ENCODE peak calls at places on chromosome 9, in ten cellular contexts. One of them, this sample, is unnamed.

GRCh38 chr9:16625831-16626230 is 244.6 kb downstream of the BNC2 start:
- DNase-seq in CD8-positive, alpha-beta T cell: no peak
- DNase-seq in SK-N-SH: no peak
- DNase-seq in heart right ventricle: no peak
- DNase-seq in body of pancreas: no peak
- DNase-seq in tibial artery: no peak
- DNase-seq in left ventricle myocardium inferior: no peak
- DNase-seq in endothelial cell of umbilical vein: peak; percentile 65
- DNase-seq in right atrium auricular region: no peak
- DNase-seq in gastrocnemius medialis: no peak
- DNase-seq in this sample: no peak

GRCh38 chr9:82124090-82124489 is 135.5 kb downstream of the SPATA31D1 start:
- DNase-seq in CD8-positive, alpha-beta T cell: no peak
- DNase-seq in SK-N-SH: no peak
- DNase-seq in heart right ventricle: no peak
- DNase-seq in body of pancreas: no peak
- DNase-seq in tibial artery: no peak
- DNase-seq in left ventricle myocardium inferior: no peak
- DNase-seq in endothelial cell of umbilical vein: no peak
- DNase-seq in right atrium auricular region: no peak
- DNase-seq in gastrocnemius medialis: no peak
- DNase-seq in this sample: no peak

GRCh38 chr9:26131891-26132290 is 453.6 kb upstream of the TUSC1 start:
- DNase-seq in CD8-positive, alpha-beta T cell: no peak
- DNase-seq in SK-N-SH: no peak
- DNase-seq in heart right ventricle: no peak
- DNase-seq in body of pancreas: peak; percentile 3
- DNase-seq in tibial artery: no peak
- DNase-seq in left ventricle myocardium inferior: no peak
- DNase-seq in endothelial cell of umbilical vein: peak; percentile 78
- DNase-seq in right atrium auricular region: no peak
- DNase-seq in gastrocnemius medialis: no peak
- DNase-seq in this sample: no peak

GRCh38 chr9:120482424-120483186 is 97.4 kb downstream of the CDK5RAP2 start:
- DNase-seq in CD8-positive, alpha-beta T cell: no peak
- DNase-seq in SK-N-SH: no peak
- DNase-seq in heart right ventricle: peak; percentile 47
- DNase-seq in body of pancreas: no peak
- DNase-seq in tibial artery: no peak
- DNase-seq in left ventricle myocardium inferior: peak; percentile 36
- DNase-seq in endothelial cell of umbilical vein: no peak
- DNase-seq in right atrium auricular region: no peak
- DNase-seq in gastrocnemius medialis: peak; percentile 45
- DNase-seq in this sample: no peak

GRCh38 chr9:70491798-70492736 is 77.6 kb upstream of the KLF9 start:
- DNase-seq in CD8-positive, alpha-beta T cell: no peak
- DNase-seq in SK-N-SH: no peak
- DNase-seq in heart right ventricle: no peak
- DNase-seq in body of pancreas: no peak
- DNase-seq in tibial artery: no peak
- DNase-seq in left ventricle myocardium inferior: no peak
- DNase-seq in endothelial cell of umbilical vein: no peak
- DNase-seq in right atrium auricular region: no peak
- DNase-seq in gastrocnemius medialis: no peak
- DNase-seq in this sample: peak; percentile 68

GRCh38 chr9:113669523-113670115 is 206.1 kb downstream of the RGS3 start:
- DNase-seq in CD8-positive, alpha-beta T cell: no peak
- DNase-seq in SK-N-SH: no peak
- DNase-seq in heart right ventricle: no peak
- DNase-seq in body of pancreas: no peak
- DNase-seq in tibial artery: no peak
- DNase-seq in left ventricle myocardium inferior: no peak
- DNase-seq in endothelial cell of umbilical vein: no peak
- DNase-seq in right atrium auricular region: no peak
- DNase-seq in gastrocnemius medialis: no peak
- DNase-seq in this sample: no peak

GRCh38 chr9:128902351-128903078 is 18.3 kb upstream of the PHYHD1 start:
- DNase-seq in CD8-positive, alpha-beta T cell: peak; percentile 95
- DNase-seq in SK-N-SH: no peak
- DNase-seq in heart right ventricle: peak; percentile 64
- DNase-seq in body of pancreas: no peak
- DNase-seq in tibial artery: peak; percentile 47
- DNase-seq in left ventricle myocardium inferior: peak; percentile 56
- DNase-seq in endothelial cell of umbilical vein: no peak
- DNase-seq in right atrium auricular region: no peak
- DNase-seq in gastrocnemius medialis: no peak
- DNase-seq in this sample: peak; percentile 77

GRCh38 chr9:122179690-122180074 is 20.0 kb downstream of the MORN5 start:
- DNase-seq in CD8-positive, alpha-beta T cell: no peak
- DNase-seq in SK-N-SH: no peak
- DNase-seq in heart right ventricle: no peak
- DNase-seq in body of pancreas: no peak
- DNase-seq in tibial artery: no peak
- DNase-seq in left ventricle myocardium inferior: no peak
- DNase-seq in endothelial cell of umbilical vein: no peak
- DNase-seq in right atrium auricular region: no peak
- DNase-seq in gastrocnemius medialis: no peak
- DNase-seq in this sample: no peak

GRCh38 chr9:86901511-86901910 is 45.8 kb downstream of the GAS1 start:
- DNase-seq in CD8-positive, alpha-beta T cell: no peak
- DNase-seq in SK-N-SH: no peak
- DNase-seq in heart right ventricle: no peak
- DNase-seq in body of pancreas: no peak
- DNase-seq in tibial artery: no peak
- DNase-seq in left ventricle myocardium inferior: no peak
- DNase-seq in endothelial cell of umbilical vein: no peak
- DNase-seq in right atrium auricular region: no peak
- DNase-seq in gastrocnemius medialis: no peak
- DNase-seq in this sample: no peak

GRCh38 chr9:86903461-86904010 is 43.8 kb downstream of the GAS1 start:
- DNase-seq in CD8-positive, alpha-beta T cell: no peak
- DNase-seq in SK-N-SH: no peak
- DNase-seq in heart right ventricle: no peak
- DNase-seq in body of pancreas: no peak
- DNase-seq in tibial artery: no peak
- DNase-seq in left ventricle myocardium inferior: no peak
- DNase-seq in endothelial cell of umbilical vein: no peak
- DNase-seq in right atrium auricular region: no peak
- DNase-seq in gastrocnemius medialis: no peak
- DNase-seq in this sample: no peak

GRCh38 chr9:86908261-86908660 is 39.0 kb downstream of the GAS1 start:
- DNase-seq in CD8-positive, alpha-beta T cell: no peak
- DNase-seq in SK-N-SH: no peak
- DNase-seq in heart right ventricle: no peak
- DNase-seq in body of pancreas: no peak
- DNase-seq in tibial artery: no peak
- DNase-seq in left ventricle myocardium inferior: no peak
- DNase-seq in endothelial cell of umbilical vein: no peak
- DNase-seq in right atrium auricular region: no peak
- DNase-seq in gastrocnemius medialis: no peak
- DNase-seq in this sample: no peak

GRCh38 chr9:86907346-86907745 is 40.0 kb downstream of the GAS1 start:
- DNase-seq in CD8-positive, alpha-beta T cell: no peak
- DNase-seq in SK-N-SH: no peak
- DNase-seq in heart right ventricle: no peak
- DNase-seq in body of pancreas: no peak
- DNase-seq in tibial artery: no peak
- DNase-seq in left ventricle myocardium inferior: no peak
- DNase-seq in endothelial cell of umbilical vein: no peak
- DNase-seq in right atrium auricular region: no peak
- DNase-seq in gastrocnemius medialis: no peak
- DNase-seq in this sample: no peak

DNA sequence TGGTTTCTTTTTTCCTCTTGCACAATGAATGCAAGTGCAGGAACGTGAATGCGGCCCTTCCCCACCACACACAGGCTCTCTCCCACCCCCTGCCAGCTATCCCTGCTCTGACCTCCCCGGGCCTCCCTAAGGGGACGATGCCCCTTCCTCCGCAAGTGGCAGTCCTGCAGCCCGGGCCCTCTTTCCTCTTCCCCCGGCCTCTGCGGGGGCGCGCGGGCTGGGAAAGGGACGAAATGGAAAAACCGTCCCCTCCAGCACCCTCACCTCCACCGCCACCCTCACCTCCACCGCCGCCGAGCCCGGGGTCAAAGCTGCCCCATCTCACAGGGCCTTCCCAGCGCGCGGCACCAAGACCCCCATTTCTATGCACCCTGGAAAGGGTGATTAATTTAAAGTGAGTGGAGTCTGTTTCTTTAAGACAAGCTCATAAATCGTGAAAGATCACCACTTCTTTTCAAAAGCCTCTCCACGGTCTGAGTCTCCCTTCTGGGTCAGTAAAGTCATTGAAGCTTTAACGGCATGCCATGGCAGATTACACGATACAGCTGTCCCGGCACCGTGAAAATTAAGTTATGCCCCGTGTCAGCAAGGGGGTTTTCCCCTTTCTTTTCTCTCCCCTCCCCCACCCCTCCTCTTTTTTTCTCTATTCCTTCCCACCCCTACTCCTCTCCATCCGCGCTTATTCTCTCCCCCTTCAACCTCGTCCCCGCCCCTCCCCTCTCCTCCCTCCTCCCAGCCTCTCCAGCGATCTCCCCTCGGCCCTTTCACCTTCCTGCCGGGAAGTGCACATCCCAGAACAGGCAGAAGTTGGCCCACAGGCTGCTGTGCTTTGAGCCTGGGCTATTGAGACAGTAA is 44.5 kb downstream of the GAS1 start:
- DNase-seq in CD8-positive, alpha-beta T cell: no peak
- DNase-seq in SK-N-SH: peak; percentile 26
- DNase-seq in heart right ventricle: peak; percentile 9
- DNase-seq in body of pancreas: no peak
- DNase-seq in tibial artery: no peak
- DNase-seq in left ventricle myocardium inferior: no peak
- DNase-seq in endothelial cell of umbilical vein: no peak
- DNase-seq in right atrium auricular region: no peak
- DNase-seq in gastrocnemius medialis: no peak
- DNase-seq in this sample: no peak
- H3K4me3 ChIP-seq in CD8-positive, alpha-beta T cell: no peak overlapping the region
- H3K4me3 ChIP-seq in SK-N-SH: no peak overlapping the region
- H3K4me3 ChIP-seq in heart right ventricle: peak overlapping the region; percentile 26
- H3K4me3 ChIP-seq in body of pancreas: no peak overlapping the region
- H3K4me3 ChIP-seq in tibial artery: no peak overlapping the region
- H3K4me3 ChIP-seq in left ventricle myocardium inferior: peak overlapping the region; percentile 49
- H3K4me3 ChIP-seq in endothelial cell of umbilical vein: no peak overlapping the region
- H3K4me3 ChIP-seq in right atrium auricular region: peak overlapping the region; percentile 33
- H3K4me3 ChIP-seq in gastrocnemius medialis: no peak overlapping the region
- H3K4me3 ChIP-seq in this sample: no peak overlapping the region

GRCh38 chr9:104374711-104375110 is 129.4 kb upstream of the OR13F1 start:
- DNase-seq in CD8-positive, alpha-beta T cell: no peak
- DNase-seq in SK-N-SH: no peak
- DNase-seq in heart right ventricle: peak; percentile 30
- DNase-seq in body of pancreas: no peak
- DNase-seq in tibial artery: no peak
- DNase-seq in left ventricle myocardium inferior: peak; percentile 42
- DNase-seq in endothelial cell of umbilical vein: no peak
- DNase-seq in right atrium auricular region: no peak
- DNase-seq in gastrocnemius medialis: no peak
- DNase-seq in this sample: no peak
- H3K4me1 ChIP-seq in CD8-positive, alpha-beta T cell: no peaks in the 10 kb centered on the region
- H3K4me1 ChIP-seq in SK-N-SH: no peaks in the 10 kb centered on the region
- H3K4me1 ChIP-seq in heart right ventricle: no peaks in the 10 kb centered on the region
- H3K4me1 ChIP-seq in body of pancreas: no peaks in the 10 kb centered on the region
- H3K4me1 ChIP-seq in tibial artery: no peaks in the 10 kb centered on the region
- H3K4me1 ChIP-seq in left ventricle myocardium inferior: no peaks in the 10 kb centered on the region
- H3K4me1 ChIP-seq in endothelial cell of umbilical vein: no peaks in the 10 kb centered on the region
- H3K4me1 ChIP-seq in right atrium auricular region: no peaks in the 10 kb centered on the region
- H3K4me1 ChIP-seq in gastrocnemius medialis: no peaks in the 10 kb centered on the region
- H3K4me1 ChIP-seq in this sample: no peaks in the 10 kb centered on the region

DNA sequence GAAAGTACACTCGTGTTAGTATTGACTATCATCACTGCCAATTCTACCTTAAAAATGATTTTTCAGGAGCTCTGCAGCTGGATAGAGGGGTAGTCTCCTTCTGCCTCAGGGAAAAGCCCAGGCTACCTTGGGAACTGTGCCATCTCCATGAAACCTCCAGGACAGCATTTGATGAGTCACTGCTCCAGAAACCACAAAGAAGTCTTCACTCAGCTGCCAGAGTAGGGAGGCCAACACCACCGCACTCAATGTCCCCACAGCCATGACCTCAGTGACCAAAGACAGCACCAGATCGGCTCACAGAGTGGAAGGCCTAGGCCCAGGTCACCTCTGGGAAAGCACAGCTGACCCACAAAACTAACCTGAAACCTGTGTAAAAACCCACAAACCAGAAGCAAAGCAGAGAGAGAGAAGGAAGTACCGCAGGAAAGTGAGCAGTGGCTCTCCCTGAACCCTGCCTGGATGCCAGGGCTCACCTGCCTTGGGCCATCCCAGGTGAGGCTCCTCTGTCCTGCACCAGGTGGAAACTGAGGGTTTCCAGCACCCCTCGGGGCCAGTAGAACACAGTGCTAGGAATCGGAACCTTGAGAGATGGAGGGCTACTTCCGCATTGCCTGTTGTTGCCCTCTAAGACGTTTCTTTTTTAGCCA is 30.0 kb downstream of the S1PR3 start:
- DNase-seq in CD8-positive, alpha-beta T cell: no peak
- DNase-seq in SK-N-SH: no peak
- DNase-seq in heart right ventricle: no peak
- DNase-seq in body of pancreas: peak; percentile 25
- DNase-seq in tibial artery: peak; percentile 72
- DNase-seq in left ventricle myocardium inferior: no peak
- DNase-seq in endothelial cell of umbilical vein: peak; percentile 18
- DNase-seq in right atrium auricular region: peak; percentile 85
- DNase-seq in gastrocnemius medialis: peak; percentile 28
- DNase-seq in this sample: no peak
- H3K36me3 ChIP-seq in CD8-positive, alpha-beta T cell: no peaks in the 10 kb centered on the region
- H3K36me3 ChIP-seq in SK-N-SH: peaks cover 15% of the 10 kb centered on the region
- H3K36me3 ChIP-seq in heart right ventricle: no peaks in the 10 kb centered on the region
- H3K36me3 ChIP-seq in body of pancreas: no peaks in the 10 kb centered on the region
- H3K36me3 ChIP-seq in tibial artery: no peaks in the 10 kb centered on the region
- H3K36me3 ChIP-seq in left ventricle myocardium inferior: no peaks in the 10 kb centered on the region
- H3K36me3 ChIP-seq in endothelial cell of umbilical vein: no peaks in the 10 kb centered on the region
- H3K36me3 ChIP-seq in right atrium auricular region: no peaks in the 10 kb centered on the region
- H3K36me3 ChIP-seq in gastrocnemius medialis: no peaks in the 10 kb centered on the region
- H3K36me3 ChIP-seq in this sample: no peaks in the 10 kb centered on the region

DNA sequence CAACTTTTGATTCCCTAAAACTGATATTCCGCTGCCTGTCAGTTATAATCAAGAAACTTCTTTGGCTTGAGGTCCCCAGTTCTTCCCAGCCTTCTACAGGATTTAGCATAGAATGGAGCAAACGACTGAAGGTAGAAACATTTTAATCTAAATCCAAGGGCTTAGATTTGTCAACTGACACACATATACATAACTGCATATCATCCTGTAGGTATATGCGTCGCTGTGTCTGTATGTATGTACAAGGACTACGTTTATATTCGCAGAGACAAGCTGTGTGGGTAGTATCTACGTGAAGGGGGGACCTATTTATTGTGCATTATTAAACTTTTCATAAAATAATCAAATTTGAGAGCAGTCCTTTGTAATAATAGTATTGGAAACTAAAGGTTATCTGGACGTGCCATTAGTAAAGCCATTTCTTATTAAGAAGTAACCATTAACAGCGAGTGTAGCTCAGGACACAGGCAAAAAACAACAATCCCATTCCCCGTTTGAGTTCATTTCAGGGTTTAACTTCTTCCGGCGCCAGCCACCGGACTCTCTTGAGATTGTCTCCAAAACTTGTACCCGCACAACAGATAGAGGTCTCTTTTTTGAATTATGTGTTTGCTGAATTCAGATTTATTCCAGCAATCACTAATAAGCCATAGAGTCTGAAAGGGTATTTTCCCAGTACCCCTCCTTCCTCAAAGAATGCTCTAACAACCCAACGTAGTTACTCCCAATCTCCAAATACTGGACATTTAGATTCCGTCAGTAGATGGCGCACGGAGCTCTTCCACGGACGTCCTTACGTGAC is 2.1 kb upstream of the MLLT3 start:
- DNase-seq in CD8-positive, alpha-beta T cell: peak; percentile 53
- DNase-seq in SK-N-SH: peak; percentile 45
- DNase-seq in heart right ventricle: peak; percentile 19
- DNase-seq in body of pancreas: peak; percentile 72
- DNase-seq in tibial artery: peak; percentile 52
- DNase-seq in left ventricle myocardium inferior: peak; percentile 22
- DNase-seq in endothelial cell of umbilical vein: peak; percentile 87
- DNase-seq in right atrium auricular region: peak; percentile 73
- DNase-seq in gastrocnemius medialis: peak; percentile 26
- DNase-seq in this sample: peak; percentile 76
- H3K4me3 ChIP-seq in CD8-positive, alpha-beta T cell: peak overlapping the region; percentile 97
- H3K4me3 ChIP-seq in SK-N-SH: peak overlapping the region; percentile 81
- H3K4me3 ChIP-seq in heart right ventricle: peak overlapping the region; percentile 88
- H3K4me3 ChIP-seq in body of pancreas: no peak overlapping the region
- H3K4me3 ChIP-seq in tibial artery: peak overlapping the region; percentile 93
- H3K4me3 ChIP-seq in left ventricle myocardium inferior: peak overlapping the region; percentile 95
- H3K4me3 ChIP-seq in endothelial cell of umbilical vein: peak overlapping the region; percentile 43
- H3K4me3 ChIP-seq in right atrium auricular region: peak overlapping the region; percentile 96
- H3K4me3 ChIP-seq in gastrocnemius medialis: peak overlapping the region; percentile 91
- H3K4me3 ChIP-seq in this sample: peak overlapping the region; percentile 99